ENCODE peak calls at places on chromosomes 7 and 10, in five cellular contexts. O is neuronal stem cell, M is H9, F is mesendoderm, R is H1. B is an unnamed sample.

GRCh38 chr10:27745719-27746363 is at the start of gene MKX:
- DNase-seq in O (peak; percentile 84), M (peak; percentile 82), F (peak; percentile 89), R (no peak), B (peak; percentile 44)

GRCh38 chr10:114815751-114816150 is 5.8 kb upstream of the FHIP2A start:
- DNase-seq in O (no peak), M (no peak), F (no peak), R (no peak), B (peak; percentile 23)

GRCh38 chr7:140610204-140611165 is 30.1 kb downstream of the DENND2A start:
- DNase-seq in O (no peak), M (no peak), F (no peak), R (no peak), B (peak; percentile 32)

GRCh38 chr7:113209449-113210203 is 91.3 kb upstream of the SMIM30 start:
- DNase-seq in O (no peak), M (no peak), F (peak; percentile 58), R (no peak), B (peak; percentile 56)

GRCh38 chr7:92557249-92557648 is 28.7 kb downstream of the RBM48 start:
- DNase-seq in O (no peak), M (no peak), F (no peak), R (no peak), B (no peak)

GRCh38 chr10:132016514-132016913 is 34.8 kb upstream of the BNIP3 start:
- DNase-seq in O (no peak), M (no peak), F (no peak), R (no peak), B (no peak)

GRCh38 chr7:156384706-156385105 is 255.9 kb upstream of the RNF32 start:
- DNase-seq in O (no peak), M (no peak), F (no peak), R (no peak), B (no peak)

GRCh38 chr10:11156480-11156879 is 138.8 kb downstream of the CELF2 start:
- DNase-seq in O (no peak), M (no peak), F (no peak), R (no peak), B (no peak)

GRCh38 chr10:51103818-51104217 is 29.5 kb downstream of the PRKG1 start:
- DNase-seq in O (no peak), M (no peak), F (no peak), R (no peak), B (peak; percentile 42)

GRCh38 chr10:37448161-37448560 is 322.8 kb downstream of the ANKRD30A start:
- DNase-seq in O (no peak), M (no peak), F (no peak), R (no peak), B (no peak)

GRCh38 chr7:149027055-149027454 is 1.2 kb downstream of the PDIA4 start:
- DNase-seq in O (no peak), M (no peak), F (no peak), R (no peak), B (no peak)

DNA sequence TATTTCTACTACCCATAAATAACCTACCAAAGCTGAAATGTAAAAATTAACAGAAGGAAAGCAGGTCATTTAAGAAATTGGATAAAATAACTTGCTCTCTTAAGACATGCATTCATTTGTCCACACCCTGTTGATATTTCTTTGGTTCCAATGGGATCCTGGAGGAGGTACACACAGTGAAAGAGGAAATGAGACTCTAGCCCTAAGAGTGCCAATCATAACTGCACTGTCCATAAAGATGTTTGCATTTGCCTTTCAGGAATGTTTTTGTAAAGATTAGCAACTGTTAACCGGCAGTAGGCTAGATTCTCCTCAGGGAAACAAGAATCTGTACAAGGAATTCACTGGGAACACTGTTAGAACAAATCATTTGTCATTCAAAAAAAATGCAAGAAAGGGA is 61.0 kb downstream of the MEOX2 start:
- DNase-seq in O (no peak), M (no peak), F (no peak), R (no peak), B (no peak)
- H2AK5ac ChIP-seq in O (no peak overlapping the region), M (no peak overlapping the region), F (no peak overlapping the region), R (no peak overlapping the region), B (no peak overlapping the region)

DNA sequence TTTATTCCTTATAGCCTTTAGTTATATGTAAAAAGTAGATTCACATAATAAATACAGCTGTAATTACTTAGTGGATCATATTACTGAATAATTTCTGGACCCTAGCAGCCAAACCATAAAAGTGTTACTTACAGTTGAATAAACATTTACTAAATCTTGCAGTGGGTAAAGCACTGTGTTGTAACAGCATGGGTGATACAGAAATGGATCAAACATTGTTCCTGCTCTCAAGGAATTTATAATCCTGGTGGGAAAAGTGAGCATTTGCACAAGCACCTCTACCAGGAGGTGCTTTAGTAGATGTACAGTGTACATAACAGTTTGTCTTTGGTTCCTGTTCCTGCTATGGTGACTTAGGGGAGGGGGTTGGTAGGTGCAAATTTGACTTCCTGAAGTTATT is 25.0 kb downstream of the BPGM start:
- DNase-seq in O (no peak), M (no peak), F (no peak), R (no peak), B (no peak)
- H2BK15ac ChIP-seq in O (no peak overlapping the region), M (no peak overlapping the region), F (no peak overlapping the region), R (no peak overlapping the region), B (no peak overlapping the region)

DNA sequence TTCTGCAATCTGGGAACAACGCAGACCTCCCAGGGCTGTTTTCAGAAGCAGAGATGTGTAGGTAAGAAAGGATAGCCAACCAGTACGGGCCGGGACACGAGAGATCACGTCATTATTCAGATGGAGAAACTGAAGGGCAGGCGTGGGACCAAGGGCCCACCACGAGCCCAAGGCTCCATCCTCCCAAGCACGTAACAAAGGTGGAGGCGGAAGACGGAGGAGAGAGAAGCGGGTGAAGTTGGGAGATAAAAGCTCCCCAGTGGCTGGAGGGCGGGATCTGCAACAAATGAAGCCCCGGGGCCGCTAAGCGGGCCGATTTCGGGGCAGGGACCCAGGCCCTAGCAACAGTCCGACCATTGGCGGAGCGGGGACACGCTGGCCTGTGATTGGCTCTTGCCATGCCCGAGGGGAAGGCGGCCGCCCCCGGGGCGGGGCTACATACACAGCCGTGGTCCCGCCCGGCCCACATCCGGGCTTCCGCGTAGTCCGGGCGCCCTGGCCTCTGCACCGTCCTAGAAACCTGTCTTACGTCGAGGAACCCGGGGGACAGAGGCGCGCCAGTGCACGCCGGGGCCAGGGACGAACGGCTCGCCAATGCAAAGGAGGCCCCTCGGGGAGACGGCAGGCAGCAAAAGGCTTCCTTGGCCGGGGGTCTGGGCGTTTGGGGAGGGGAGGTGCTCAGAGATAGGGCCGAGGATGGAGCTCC is 15.5 kb downstream of the HSPB1 start:
- DNase-seq in O (peak; percentile 96), M (peak; percentile 99), F (peak; percentile 99), R (peak; percentile 98), B (peak; percentile 95)
- H2AK5ac ChIP-seq in O (peak overlapping the region; percentile 92), M (no peak overlapping the region), F (peak overlapping the region; percentile 99), R (peak overlapping the region; percentile 67), B (peak overlapping the region; percentile 97)

GRCh38 chr10:111531690-111532089 is 454.9 kb downstream of the ADRA2A start:
- DNase-seq in O (no peak), M (no peak), F (no peak), R (no peak), B (no peak)

GRCh38 chr10:111532139-111532538 is 455.3 kb downstream of the ADRA2A start:
- DNase-seq in O (no peak), M (no peak), F (peak; percentile 2), R (no peak), B (no peak)
- H2BK15ac ChIP-seq in O (no peak overlapping the region), M (no peak overlapping the region), F (no peak overlapping the region), R (no peak overlapping the region), B (no peak overlapping the region)

DNA sequence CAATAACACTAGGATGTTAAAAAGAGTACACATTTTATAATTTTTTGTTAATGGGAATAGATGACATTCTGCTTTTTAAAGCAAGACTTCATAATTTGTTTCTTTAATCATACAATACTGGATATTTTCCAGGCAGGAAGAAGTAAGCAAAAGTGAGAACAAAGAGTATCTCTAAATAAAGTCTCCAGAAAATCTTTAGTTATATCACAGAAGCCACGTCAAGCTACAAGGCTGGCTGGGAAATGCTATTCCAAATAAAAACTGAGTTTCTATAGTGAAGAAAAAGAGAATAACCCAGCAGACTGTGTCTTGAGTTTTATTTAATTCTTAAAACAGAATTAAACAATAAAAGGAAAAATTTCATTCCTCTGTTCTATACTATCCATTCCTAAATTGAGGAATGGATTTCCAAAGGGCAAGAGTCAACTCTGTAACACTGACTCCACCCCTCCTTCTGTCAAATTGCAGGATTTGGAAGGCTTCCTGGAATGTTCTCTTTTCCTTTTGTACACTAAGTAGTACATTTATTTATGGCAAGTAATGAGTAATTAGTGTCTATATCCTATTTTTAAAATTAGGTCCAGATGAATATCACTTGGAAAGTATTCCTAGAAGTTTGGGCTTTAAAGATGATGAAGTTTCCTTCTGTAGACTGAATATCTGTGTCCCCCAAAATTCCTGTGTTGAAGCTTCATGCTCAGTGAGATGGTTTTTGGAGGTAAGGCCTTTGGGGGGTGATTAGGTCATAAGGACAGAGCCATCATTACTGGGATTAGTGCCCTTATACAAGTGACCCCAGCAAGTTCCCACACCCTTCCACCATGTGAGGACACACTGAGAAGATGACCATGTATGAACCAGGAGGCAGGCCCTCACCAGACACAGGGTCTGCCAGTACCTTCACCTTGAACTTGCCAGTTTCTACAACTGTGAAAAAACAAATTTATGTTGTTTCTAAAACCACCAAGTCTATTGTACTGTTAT is 290.9 kb downstream of the CRPPA start:
- DNase-seq in O (no peak), M (no peak), F (no peak), R (no peak), B (peak; percentile 12)
- H2AK5ac ChIP-seq in O (no peak overlapping the region), M (no peak overlapping the region), F (no peak overlapping the region), R (no peak overlapping the region), B (peak overlapping the region; percentile 84)

DNA sequence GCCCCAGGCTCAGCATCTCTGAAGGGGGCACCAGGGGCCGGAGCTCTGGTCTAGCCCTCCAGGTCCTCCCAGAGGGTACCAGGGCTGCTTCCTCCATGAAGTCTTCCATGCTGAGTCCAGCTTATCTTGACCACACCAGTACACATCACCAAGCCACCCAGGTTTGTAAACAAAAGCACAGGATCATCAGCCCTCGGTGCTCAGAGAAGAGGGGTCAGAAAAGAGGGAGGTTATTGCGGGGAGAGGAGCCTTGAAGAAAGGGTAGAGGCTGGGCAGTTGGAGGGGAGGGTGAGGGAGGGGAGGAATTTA is 23.9 kb downstream of the AQP1 start:
- DNase-seq in O (no peak), M (no peak), F (no peak), R (no peak), B (no peak)
- H2BK15ac ChIP-seq in O (no peak overlapping the region), M (no peak overlapping the region), F (no peak overlapping the region), R (no peak overlapping the region), B (no peak overlapping the region)

GRCh38 chr10:32964261-32964660 is 6.2 kb upstream of the ITGB1 start:
- DNase-seq in O (no peak), M (no peak), F (no peak), R (no peak), B (no peak)
- H2AK5ac ChIP-seq in O (no peak overlapping the region), M (no peak overlapping the region), F (no peak overlapping the region), R (peak overlapping the region; percentile 75), B (peak overlapping the region; percentile 86)

B was measured in IMR-90.